ENCODE peak calls at places on chromosomes 7 and 10, in five cellular contexts. One of them, this sample, is unnamed.

GRCh38 chr10:32530231-32530630 is 84.3 kb downstream of the CCDC7 start:
- DNase-seq in SK-N-SH: no peak
- DNase-seq in activated B cell treated with CpG ODN at 0.5 μM for 24 hours: no peak
- DNase-seq in astrocyte of the spinal cord: no peak
- DNase-seq in mammary epithelial cell: no peak
- DNase-seq in this sample: no peak

GRCh38 chr7:139822855-139823254 is 6.2 kb upstream of the TBXAS1 start:
- DNase-seq in SK-N-SH: no peak
- DNase-seq in activated B cell treated with CpG ODN at 0.5 μM for 24 hours: no peak
- DNase-seq in astrocyte of the spinal cord: no peak
- DNase-seq in mammary epithelial cell: no peak
- DNase-seq in this sample: no peak

GRCh38 chr7:112161253-112162160 is 44.7 kb downstream of the DOCK4 start:
- DNase-seq in SK-N-SH: no peak
- DNase-seq in activated B cell treated with CpG ODN at 0.5 μM for 24 hours: no peak
- DNase-seq in astrocyte of the spinal cord: no peak
- DNase-seq in mammary epithelial cell: no peak
- DNase-seq in this sample: no peak

GRCh38 chr10:29189272-29189671 is 99.6 kb upstream of the LYZL1 start:
- DNase-seq in SK-N-SH: no peak
- DNase-seq in activated B cell treated with CpG ODN at 0.5 μM for 24 hours: no peak
- DNase-seq in astrocyte of the spinal cord: peak
- DNase-seq in mammary epithelial cell: no peak
- DNase-seq in this sample: no peak

GRCh38 chr10:3904419-3904975 is 119.5 kb upstream of the KLF6 start:
- DNase-seq in SK-N-SH: no peak
- DNase-seq in activated B cell treated with CpG ODN at 0.5 μM for 24 hours: no peak
- DNase-seq in astrocyte of the spinal cord: no peak
- DNase-seq in mammary epithelial cell: no peak
- DNase-seq in this sample: no peak

GRCh38 chr7:34158754-34159153 is 253.4 kb downstream of the BMPER start:
- DNase-seq in SK-N-SH: peak
- DNase-seq in activated B cell treated with CpG ODN at 0.5 μM for 24 hours: no peak
- DNase-seq in astrocyte of the spinal cord: no peak
- DNase-seq in mammary epithelial cell: no peak
- DNase-seq in this sample: no peak

GRCh38 chr10:133292919-133293809 is 15.5 kb downstream of the TUBGCP2 start:
- DNase-seq in SK-N-SH: peak
- DNase-seq in activated B cell treated with CpG ODN at 0.5 μM for 24 hours: no peak
- DNase-seq in astrocyte of the spinal cord: peak
- DNase-seq in mammary epithelial cell: peak
- DNase-seq in this sample: no peak

GRCh38 chr10:97553575-97554100 is 18.9 kb upstream of the ANKRD2 start:
- DNase-seq in SK-N-SH: peak
- DNase-seq in activated B cell treated with CpG ODN at 0.5 μM for 24 hours: peak
- DNase-seq in astrocyte of the spinal cord: peak
- DNase-seq in mammary epithelial cell: peak
- DNase-seq in this sample: no peak

GRCh38 chr10:104350146-104350635 is 3.4 kb upstream of the CFAP58 start:
- DNase-seq in SK-N-SH: peak
- DNase-seq in activated B cell treated with CpG ODN at 0.5 μM for 24 hours: no peak
- DNase-seq in astrocyte of the spinal cord: peak
- DNase-seq in mammary epithelial cell: peak
- DNase-seq in this sample: no peak

GRCh38 chr7:71486856-71487628 is 355.1 kb downstream of the GALNT17 start:
- DNase-seq in SK-N-SH: no peak
- DNase-seq in activated B cell treated with CpG ODN at 0.5 μM for 24 hours: no peak
- DNase-seq in astrocyte of the spinal cord: peak
- DNase-seq in mammary epithelial cell: no peak
- DNase-seq in this sample: no peak

GRCh38 chr7:11533229-11533820 is 298.7 kb downstream of the THSD7A start:
- DNase-seq in SK-N-SH: no peak
- DNase-seq in activated B cell treated with CpG ODN at 0.5 μM for 24 hours: no peak
- DNase-seq in astrocyte of the spinal cord: no peak
- DNase-seq in mammary epithelial cell: no peak
- DNase-seq in this sample: no peak

GRCh38 chr7:77684030-77684429 is 12.2 kb upstream of the RSBN1L start:
- DNase-seq in SK-N-SH: no peak
- DNase-seq in activated B cell treated with CpG ODN at 0.5 μM for 24 hours: no peak
- DNase-seq in astrocyte of the spinal cord: peak
- DNase-seq in mammary epithelial cell: peak
- DNase-seq in this sample: no peak

GRCh38 chr7:37921340-37921805 is 933 bp downstream of the EPDR1 start:
- DNase-seq in SK-N-SH: peak
- DNase-seq in activated B cell treated with CpG ODN at 0.5 μM for 24 hours: no peak
- DNase-seq in astrocyte of the spinal cord: peak
- DNase-seq in mammary epithelial cell: no peak
- DNase-seq in this sample: no peak

GRCh38 chr7:23403970-23404369 is 66.3 kb downstream of the IGF2BP3 start:
- DNase-seq in SK-N-SH: no peak
- DNase-seq in activated B cell treated with CpG ODN at 0.5 μM for 24 hours: no peak
- DNase-seq in astrocyte of the spinal cord: no peak
- DNase-seq in mammary epithelial cell: no peak
- DNase-seq in this sample: no peak

GRCh38 chr7:20364815-20365214 is 34.1 kb downstream of the ITGB8 start:
- DNase-seq in SK-N-SH: no peak
- DNase-seq in activated B cell treated with CpG ODN at 0.5 μM for 24 hours: no peak
- DNase-seq in astrocyte of the spinal cord: no peak
- DNase-seq in mammary epithelial cell: no peak
- DNase-seq in this sample: no peak

GRCh38 chr7:34019431-34019830 is 114.1 kb downstream of the BMPER start:
- DNase-seq in SK-N-SH: no peak
- DNase-seq in activated B cell treated with CpG ODN at 0.5 μM for 24 hours: no peak
- DNase-seq in astrocyte of the spinal cord: no peak
- DNase-seq in mammary epithelial cell: no peak
- DNase-seq in this sample: no peak

GRCh38 chr7:143327903-143328302 is 12.0 kb downstream of the CLCN1 start:
- DNase-seq in SK-N-SH: no peak
- DNase-seq in activated B cell treated with CpG ODN at 0.5 μM for 24 hours: no peak
- DNase-seq in astrocyte of the spinal cord: no peak
- DNase-seq in mammary epithelial cell: no peak
- DNase-seq in this sample: no peak

GRCh38 chr7:155951554-155952158 is 139.4 kb upstream of the SHH start:
- DNase-seq in SK-N-SH: no peak
- DNase-seq in activated B cell treated with CpG ODN at 0.5 μM for 24 hours: no peak
- DNase-seq in astrocyte of the spinal cord: peak
- DNase-seq in mammary epithelial cell: peak
- DNase-seq in this sample: no peak

GRCh38 chr10:32317795-32318194 is 29.2 kb downstream of the EPC1 start:
- DNase-seq in SK-N-SH: no peak
- DNase-seq in activated B cell treated with CpG ODN at 0.5 μM for 24 hours: no peak
- DNase-seq in astrocyte of the spinal cord: no peak
- DNase-seq in mammary epithelial cell: no peak
- DNase-seq in this sample: no peak

GRCh38 chr7:139901411-139901810 is 72.3 kb downstream of the TBXAS1 start:
- DNase-seq in SK-N-SH: no peak
- DNase-seq in activated B cell treated with CpG ODN at 0.5 μM for 24 hours: no peak
- DNase-seq in astrocyte of the spinal cord: no peak
- DNase-seq in mammary epithelial cell: no peak
- DNase-seq in this sample: no peak

DNA sequence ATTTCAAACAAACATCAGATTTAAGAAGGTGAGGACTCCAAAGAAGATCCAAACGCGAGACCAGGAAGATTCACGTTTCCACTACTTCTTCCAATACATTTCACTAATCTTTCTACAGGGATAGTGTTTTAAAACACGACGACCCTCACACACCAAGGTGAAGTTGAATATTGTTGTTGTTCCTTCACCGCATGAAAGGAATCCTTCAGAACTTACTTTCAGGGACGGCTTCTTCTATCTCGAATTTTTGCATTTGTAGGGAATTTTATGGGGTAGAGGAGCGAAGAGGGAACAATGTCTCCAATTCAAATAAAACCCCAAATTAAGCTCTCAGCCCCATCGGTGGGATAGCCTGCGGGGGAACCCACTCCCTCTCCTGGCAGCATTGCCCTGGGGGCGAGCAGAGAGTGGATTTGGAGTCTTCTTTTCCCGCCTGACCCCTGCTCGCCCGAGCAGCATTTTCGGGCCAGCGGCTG is 1.5 kb upstream of the GATA3 start:
- DNase-seq in SK-N-SH: no peak
- DNase-seq in activated B cell treated with CpG ODN at 0.5 μM for 24 hours: no peak
- DNase-seq in astrocyte of the spinal cord: no peak
- DNase-seq in mammary epithelial cell: no peak
- DNase-seq in this sample: no peak
- TF ChIP-seq CTCF in SK-N-SH: peak
- TF ChIP-seq CTCF in activated B cell treated with CpG ODN at 0.5 μM for 24 hours: no peak
- TF ChIP-seq CTCF in astrocyte of the spinal cord: no peak
- TF ChIP-seq CTCF in mammary epithelial cell: no peak
- TF ChIP-seq CTCF in this sample: no peak

GRCh38 chr7:154566877-154567276 is 436.0 kb downstream of the PAXIP1 start:
- DNase-seq in SK-N-SH: no peak
- DNase-seq in activated B cell treated with CpG ODN at 0.5 μM for 24 hours: no peak
- DNase-seq in astrocyte of the spinal cord: no peak
- DNase-seq in mammary epithelial cell: no peak
- DNase-seq in this sample: no peak
- TF ChIP-seq CTCF in SK-N-SH: no peak
- TF ChIP-seq CTCF in activated B cell treated with CpG ODN at 0.5 μM for 24 hours: no peak
- TF ChIP-seq CTCF in astrocyte of the spinal cord: no peak
- TF ChIP-seq CTCF in mammary epithelial cell: no peak
- TF ChIP-seq CTCF in this sample: no peak

GRCh38 chr7:127628445-127628844 is 10.5 kb upstream of the PAX4 start:
- DNase-seq in SK-N-SH: no peak
- DNase-seq in activated B cell treated with CpG ODN at 0.5 μM for 24 hours: no peak
- DNase-seq in astrocyte of the spinal cord: no peak
- DNase-seq in mammary epithelial cell: no peak
- DNase-seq in this sample: no peak
- TF ChIP-seq CTCF in SK-N-SH: peak
- TF ChIP-seq CTCF in activated B cell treated with CpG ODN at 0.5 μM for 24 hours: no peak
- TF ChIP-seq CTCF in astrocyte of the spinal cord: no peak
- TF ChIP-seq CTCF in mammary epithelial cell: no peak
- TF ChIP-seq CTCF in this sample: no peak

DNA sequence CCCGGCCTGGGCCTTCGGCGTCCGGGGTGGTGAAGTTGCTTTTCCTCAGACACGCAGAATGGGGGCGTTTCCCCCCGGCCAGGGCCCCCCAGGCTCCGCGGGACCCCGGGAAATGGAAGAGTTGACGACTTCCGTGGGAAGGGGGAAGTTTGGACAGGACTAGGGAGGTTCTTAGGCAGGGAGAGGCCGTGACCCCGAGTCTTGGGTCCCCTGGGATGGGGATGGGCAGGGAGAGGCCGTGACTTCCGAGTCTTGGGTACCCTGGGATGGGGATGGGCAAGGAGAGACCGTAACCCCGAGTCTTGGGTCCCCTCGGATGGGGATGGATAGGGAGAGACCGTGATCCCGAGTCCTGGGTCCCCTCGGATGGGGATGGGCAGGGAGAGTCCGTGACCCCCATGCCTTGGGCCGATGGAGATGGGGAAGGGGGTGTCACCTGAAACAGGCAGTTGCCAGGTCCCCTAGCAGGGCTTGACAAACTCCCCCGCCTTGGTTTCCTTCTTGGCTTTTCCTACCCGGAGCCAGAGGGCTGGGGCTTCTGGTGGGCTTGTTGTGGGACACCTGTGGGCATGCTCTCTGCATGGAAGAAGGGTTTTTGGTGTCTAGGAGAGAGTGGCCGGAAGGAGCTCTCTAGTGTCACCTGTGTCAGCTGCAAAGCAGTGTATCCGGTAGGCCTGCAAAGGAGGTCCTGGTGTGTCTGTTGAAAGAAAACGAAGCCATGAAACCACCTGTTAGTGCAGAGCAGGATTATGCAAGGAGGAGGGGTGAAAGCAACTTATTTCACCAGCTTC is 1.1 kb downstream of the TRRAP start:
- DNase-seq in SK-N-SH: peak
- DNase-seq in activated B cell treated with CpG ODN at 0.5 μM for 24 hours: peak
- DNase-seq in astrocyte of the spinal cord: no peak
- DNase-seq in mammary epithelial cell: peak
- DNase-seq in this sample: no peak
- TF ChIP-seq CTCF in SK-N-SH: peak
- TF ChIP-seq CTCF in activated B cell treated with CpG ODN at 0.5 μM for 24 hours: no peak
- TF ChIP-seq CTCF in astrocyte of the spinal cord: peak
- TF ChIP-seq CTCF in mammary epithelial cell: peak
- TF ChIP-seq CTCF in this sample: no peak

GRCh38 chr10:128268015-128268722 is 141.9 kb upstream of the MKI67 start:
- DNase-seq in SK-N-SH: peak
- DNase-seq in activated B cell treated with CpG ODN at 0.5 μM for 24 hours: no peak
- DNase-seq in astrocyte of the spinal cord: no peak
- DNase-seq in mammary epithelial cell: no peak
- DNase-seq in this sample: no peak
- TF ChIP-seq CTCF in SK-N-SH: peak
- TF ChIP-seq CTCF in activated B cell treated with CpG ODN at 0.5 μM for 24 hours: no peak
- TF ChIP-seq CTCF in astrocyte of the spinal cord: peak
- TF ChIP-seq CTCF in mammary epithelial cell: peak
- TF ChIP-seq CTCF in this sample: no peak

GRCh38 chr10:79246606-79247275 is 100.5 kb upstream of the PPIF start:
- DNase-seq in SK-N-SH: peak
- DNase-seq in activated B cell treated with CpG ODN at 0.5 μM for 24 hours: no peak
- DNase-seq in astrocyte of the spinal cord: no peak
- DNase-seq in mammary epithelial cell: no peak
- DNase-seq in this sample: no peak
- TF ChIP-seq CTCF in SK-N-SH: no peak
- TF ChIP-seq CTCF in activated B cell treated with CpG ODN at 0.5 μM for 24 hours: no peak
- TF ChIP-seq CTCF in astrocyte of the spinal cord: no peak
- TF ChIP-seq CTCF in mammary epithelial cell: no peak
- TF ChIP-seq CTCF in this sample: no peak

This sample was measured in omental fat pad.